ENCODE peak calls at places on chromosomes 12 and 14, in four cellular contexts. One of them, this sample, is unnamed.

GRCh38 chr14:96162741-96163140 is 41.9 kb upstream of the BDKRB2 start:
- DNase-seq in esophagus squamous epithelium: no peak
- DNase-seq in T-helper 9 cell: no peak
- DNase-seq in stimulated activated CD8-positive, alpha-beta memory T cell treated with anti-CD3 and anti-CD28 coated beads, Interleukin-7, amount 100 ng/mL, for 4 hours: no peak
- DNase-seq in this sample: no peak

GRCh38 chr14:64704743-64705405 is 650 bp downstream of the PLEKHG3 start:
- DNase-seq in T-helper 9 cell: no peak
- DNase-seq in esophagus squamous epithelium: no peak
- DNase-seq in stimulated activated CD8-positive, alpha-beta memory T cell treated with anti-CD3 and anti-CD28 coated beads, Interleukin-7, amount 100 ng/mL, for 4 hours: no peak
- DNase-seq in this sample: no peak

GRCh38 chr14:59093889-59094288 is 94.6 kb upstream of the DAAM1 start:
- DNase-seq in esophagus squamous epithelium: no peak
- DNase-seq in stimulated activated CD8-positive, alpha-beta memory T cell treated with anti-CD3 and anti-CD28 coated beads, Interleukin-7, amount 100 ng/mL, for 4 hours: no peak
- DNase-seq in T-helper 9 cell: no peak
- DNase-seq in this sample: no peak

GRCh38 chr12:65764325-65764724 is 60.0 kb upstream of the HMGA2 start:
- DNase-seq in stimulated activated CD8-positive, alpha-beta memory T cell treated with anti-CD3 and anti-CD28 coated beads, Interleukin-7, amount 100 ng/mL, for 4 hours: no peak
- DNase-seq in esophagus squamous epithelium: no peak
- DNase-seq in T-helper 9 cell: no peak
- DNase-seq in this sample: no peak

GRCh38 chr12:87185367-87185766 is 843.8 kb downstream of the C12orf50 start:
- DNase-seq in stimulated activated CD8-positive, alpha-beta memory T cell treated with anti-CD3 and anti-CD28 coated beads, Interleukin-7, amount 100 ng/mL, for 4 hours: no peak
- DNase-seq in T-helper 9 cell: no peak
- DNase-seq in esophagus squamous epithelium: no peak
- DNase-seq in this sample: no peak

GRCh38 chr14:59004012-59004411 is 184.5 kb upstream of the DAAM1 start:
- DNase-seq in esophagus squamous epithelium: no peak
- DNase-seq in T-helper 9 cell: no peak
- DNase-seq in stimulated activated CD8-positive, alpha-beta memory T cell treated with anti-CD3 and anti-CD28 coated beads, Interleukin-7, amount 100 ng/mL, for 4 hours: no peak
- DNase-seq in this sample: no peak

GRCh38 chr14:105138551-105139111 is 29.9 kb downstream of the JAG2 start:
- DNase-seq in esophagus squamous epithelium: no peak
- DNase-seq in stimulated activated CD8-positive, alpha-beta memory T cell treated with anti-CD3 and anti-CD28 coated beads, Interleukin-7, amount 100 ng/mL, for 4 hours: no peak
- DNase-seq in T-helper 9 cell: no peak
- DNase-seq in this sample: no peak

GRCh38 chr12:57089259-57090245 is 638 bp downstream of the NAB2 start:
- DNase-seq in esophagus squamous epithelium: no peak
- DNase-seq in T-helper 9 cell: peak; percentile 24
- DNase-seq in stimulated activated CD8-positive, alpha-beta memory T cell treated with anti-CD3 and anti-CD28 coated beads, Interleukin-7, amount 100 ng/mL, for 4 hours: peak; percentile 60
- DNase-seq in this sample: no peak

GRCh38 chr12:106227641-106228319 is 20.0 kb downstream of the CKAP4 start:
- DNase-seq in esophagus squamous epithelium: no peak
- DNase-seq in stimulated activated CD8-positive, alpha-beta memory T cell treated with anti-CD3 and anti-CD28 coated beads, Interleukin-7, amount 100 ng/mL, for 4 hours: peak; percentile 63
- DNase-seq in T-helper 9 cell: peak; percentile 43
- DNase-seq in this sample: peak; percentile 27

GRCh38 chr14:103206023-103206481 is 82.8 kb downstream of the TNFAIP2 start:
- DNase-seq in stimulated activated CD8-positive, alpha-beta memory T cell treated with anti-CD3 and anti-CD28 coated beads, Interleukin-7, amount 100 ng/mL, for 4 hours: no peak
- DNase-seq in esophagus squamous epithelium: no peak
- DNase-seq in T-helper 9 cell: no peak
- DNase-seq in this sample: peak; percentile 29

GRCh38 chr12:59164991-59165718 is 244.9 kb upstream of the LRIG3 start:
- DNase-seq in stimulated activated CD8-positive, alpha-beta memory T cell treated with anti-CD3 and anti-CD28 coated beads, Interleukin-7, amount 100 ng/mL, for 4 hours: no peak
- DNase-seq in esophagus squamous epithelium: no peak
- DNase-seq in T-helper 9 cell: no peak
- DNase-seq in this sample: no peak

GRCh38 chr14:104865069-104865630 is at the start of gene CEP170B:
- DNase-seq in T-helper 9 cell: peak; percentile 47
- DNase-seq in esophagus squamous epithelium: no peak
- DNase-seq in stimulated activated CD8-positive, alpha-beta memory T cell treated with anti-CD3 and anti-CD28 coated beads, Interleukin-7, amount 100 ng/mL, for 4 hours: peak; percentile 20
- DNase-seq in this sample: no peak

GRCh38 chr12:94230357-94230905 is 82.1 kb downstream of the PLXNC1 start:
- DNase-seq in T-helper 9 cell: no peak
- DNase-seq in stimulated activated CD8-positive, alpha-beta memory T cell treated with anti-CD3 and anti-CD28 coated beads, Interleukin-7, amount 100 ng/mL, for 4 hours: no peak
- DNase-seq in esophagus squamous epithelium: no peak
- DNase-seq in this sample: no peak

GRCh38 chr12:81617915-81618314 is 141.2 kb downstream of the PPFIA2 start:
- DNase-seq in T-helper 9 cell: no peak
- DNase-seq in esophagus squamous epithelium: no peak
- DNase-seq in stimulated activated CD8-positive, alpha-beta memory T cell treated with anti-CD3 and anti-CD28 coated beads, Interleukin-7, amount 100 ng/mL, for 4 hours: no peak
- DNase-seq in this sample: no peak

GRCh38 chr12:4579305-4580097 is 17.5 kb downstream of the DYRK4 start:
- DNase-seq in esophagus squamous epithelium: no peak
- DNase-seq in T-helper 9 cell: no peak
- DNase-seq in stimulated activated CD8-positive, alpha-beta memory T cell treated with anti-CD3 and anti-CD28 coated beads, Interleukin-7, amount 100 ng/mL, for 4 hours: no peak
- DNase-seq in this sample: no peak

GRCh38 chr12:105382771-105383632 is 52.5 kb downstream of the C12orf75 start:
- DNase-seq in T-helper 9 cell: no peak
- DNase-seq in stimulated activated CD8-positive, alpha-beta memory T cell treated with anti-CD3 and anti-CD28 coated beads, Interleukin-7, amount 100 ng/mL, for 4 hours: no peak
- DNase-seq in esophagus squamous epithelium: no peak
- DNase-seq in this sample: no peak

GRCh38 chr14:20836668-20837338 is 34.2 kb upstream of the RNASE1 start:
- DNase-seq in stimulated activated CD8-positive, alpha-beta memory T cell treated with anti-CD3 and anti-CD28 coated beads, Interleukin-7, amount 100 ng/mL, for 4 hours: no peak
- DNase-seq in esophagus squamous epithelium: no peak
- DNase-seq in T-helper 9 cell: no peak
- DNase-seq in this sample: no peak

GRCh38 chr14:99982449-99983250 is 82.6 kb upstream of the EVL start:
- DNase-seq in T-helper 9 cell: peak; percentile 49
- DNase-seq in esophagus squamous epithelium: no peak
- DNase-seq in stimulated activated CD8-positive, alpha-beta memory T cell treated with anti-CD3 and anti-CD28 coated beads, Interleukin-7, amount 100 ng/mL, for 4 hours: peak; percentile 33
- DNase-seq in this sample: peak; percentile 32

GRCh38 chr14:103551338-103551762 is 11.1 kb downstream of the BAG5 start:
- DNase-seq in T-helper 9 cell: no peak
- DNase-seq in stimulated activated CD8-positive, alpha-beta memory T cell treated with anti-CD3 and anti-CD28 coated beads, Interleukin-7, amount 100 ng/mL, for 4 hours: no peak
- DNase-seq in esophagus squamous epithelium: no peak
- DNase-seq in this sample: peak; percentile 90

GRCh38 chr12:84361651-84362551 is 550.7 kb downstream of the SLC6A15 start:
- DNase-seq in stimulated activated CD8-positive, alpha-beta memory T cell treated with anti-CD3 and anti-CD28 coated beads, Interleukin-7, amount 100 ng/mL, for 4 hours: no peak
- DNase-seq in esophagus squamous epithelium: no peak
- DNase-seq in T-helper 9 cell: no peak
- DNase-seq in this sample: no peak

GRCh38 chr12:109111775-109112491 is 4.5 kb upstream of the ACACB start:
- DNase-seq in T-helper 9 cell: peak; percentile 40
- DNase-seq in stimulated activated CD8-positive, alpha-beta memory T cell treated with anti-CD3 and anti-CD28 coated beads, Interleukin-7, amount 100 ng/mL, for 4 hours: peak; percentile 13
- DNase-seq in esophagus squamous epithelium: no peak
- DNase-seq in this sample: peak; percentile 66

GRCh38 chr12:115660211-115660805 is 617.2 kb downstream of the MED13L start:
- DNase-seq in T-helper 9 cell: no peak
- DNase-seq in stimulated activated CD8-positive, alpha-beta memory T cell treated with anti-CD3 and anti-CD28 coated beads, Interleukin-7, amount 100 ng/mL, for 4 hours: no peak
- DNase-seq in esophagus squamous epithelium: no peak
- DNase-seq in this sample: peak; percentile 35

GRCh38 chr12:12984119-12984518 is 15.9 kb downstream of the HEBP1 start:
- DNase-seq in T-helper 9 cell: no peak
- DNase-seq in stimulated activated CD8-positive, alpha-beta memory T cell treated with anti-CD3 and anti-CD28 coated beads, Interleukin-7, amount 100 ng/mL, for 4 hours: no peak
- DNase-seq in esophagus squamous epithelium: no peak
- DNase-seq in this sample: no peak

GRCh38 chr12:67649165-67650126 is 901 bp downstream of the DYRK2 start:
- DNase-seq in stimulated activated CD8-positive, alpha-beta memory T cell treated with anti-CD3 and anti-CD28 coated beads, Interleukin-7, amount 100 ng/mL, for 4 hours: peak; percentile 37
- DNase-seq in T-helper 9 cell: peak; percentile 35
- DNase-seq in esophagus squamous epithelium: no peak
- DNase-seq in this sample: peak; percentile 26

GRCh38 chr12:81530352-81530751 is 228.8 kb downstream of the PPFIA2 start:
- DNase-seq in stimulated activated CD8-positive, alpha-beta memory T cell treated with anti-CD3 and anti-CD28 coated beads, Interleukin-7, amount 100 ng/mL, for 4 hours: no peak
- DNase-seq in T-helper 9 cell: no peak
- DNase-seq in esophagus squamous epithelium: no peak
- DNase-seq in this sample: no peak

GRCh38 chr12:79407671-79408622 is 282.8 kb downstream of the PAWR start:
- DNase-seq in T-helper 9 cell: no peak
- DNase-seq in stimulated activated CD8-positive, alpha-beta memory T cell treated with anti-CD3 and anti-CD28 coated beads, Interleukin-7, amount 100 ng/mL, for 4 hours: no peak
- DNase-seq in esophagus squamous epithelium: no peak
- DNase-seq in this sample: no peak

GRCh38 chr12:48973531-48973930 is 2.0 kb upstream of the WNT10B start:
- DNase-seq in T-helper 9 cell: no peak
- DNase-seq in esophagus squamous epithelium: no peak
- DNase-seq in stimulated activated CD8-positive, alpha-beta memory T cell treated with anti-CD3 and anti-CD28 coated beads, Interleukin-7, amount 100 ng/mL, for 4 hours: no peak
- DNase-seq in this sample: peak; percentile 46